ENCODE peak calls at places on chromosomes 16 and 17, in four cellular contexts. R, Y, I and X are unnamed samples.

GRCh38 chr16:361872-362701 is 8.3 kb downstream of the MRPL28 start:
- DNase-seq in R (peak; percentile 81), Y (peak; percentile 66), I (peak; percentile 78), X (peak; percentile 78)

GRCh38 chr17:39763046-39763800 is 25.5 kb downstream of the GRB7 start:
- DNase-seq in R (no peak), Y (no peak), I (no peak), X (no peak)

GRCh38 chr17:74943808-74944522 is 8.3 kb downstream of the OTOP3 start:
- DNase-seq in R (no peak), Y (no peak), I (no peak), X (no peak)

GRCh38 chr16:56252835-56253234 is 61.5 kb downstream of the GNAO1 start:
- DNase-seq in R (peak; percentile 68), Y (no peak), I (no peak), X (no peak)

GRCh38 chr16:57994361-57994760 is 6.1 kb downstream of the ZNF319 start:
- DNase-seq in R (peak; percentile 37), Y (no peak), I (no peak), X (no peak)

GRCh38 chr17:75260679-75261335 is 599 bp downstream of the GGA3 start:
- DNase-seq in R (no peak), Y (no peak), I (peak; percentile 66), X (no peak)

GRCh38 chr17:40319651-40320550 is 10.9 kb downstream of the RARA start:
- DNase-seq in R (peak; percentile 75), Y (no peak), I (peak; percentile 79), X (no peak)

GRCh38 chr16:46930861-46931260 is 42.6 kb downstream of the DNAJA2 start:
- DNase-seq in R (no peak), Y (no peak), I (no peak), X (no peak)

GRCh38 chr16:25838724-25839186 is 147.0 kb downstream of the HS3ST4 start:
- DNase-seq in R (no peak), Y (peak; percentile 19), I (peak; percentile 7), X (peak; percentile 40)

GRCh38 chr16:50153648-50154368 is 702 bp downstream of the TENT4B start:
- DNase-seq in R (peak; percentile 68), Y (peak; percentile 60), I (no peak), X (peak; percentile 44)